ENCODE peak calls at places on chromosomes 4 and X, in six cellular contexts. One of them, this sample, is unnamed.

GRCh38 chrX:140503230-140503585 is 1.7 kb downstream of the SOX3 start:
- DNase-seq in KBM-7: peak
- DNase-seq in activated CD4-positive, CD25-positive, alpha-beta regulatory T cell: no peak
- DNase-seq in activated CD4-positive, alpha-beta T cell treated with anti-CD3 and anti-CD28 coated beads for 4 hours: no peak
- DNase-seq in lower lobe of right lung: no peak
- DNase-seq in activated CD8-positive, alpha-beta T cell treated with anti-CD3 and anti-CD28 coated beads, Interleukin-2, amount 10 ng/mL, durations not matched to agents 7 days and 5 days: no peak
- DNase-seq in this sample: no peak

GRCh38 chr4:122152699-122153328 is 683 bp downstream of the BLTP1 start:
- DNase-seq in lower lobe of right lung: peak
- DNase-seq in KBM-7: peak
- DNase-seq in activated CD8-positive, alpha-beta T cell treated with anti-CD3 and anti-CD28 coated beads, Interleukin-2, amount 10 ng/mL, durations not matched to agents 7 days and 5 days: peak
- DNase-seq in activated CD4-positive, CD25-positive, alpha-beta regulatory T cell: no peak
- DNase-seq in activated CD4-positive, alpha-beta T cell treated with anti-CD3 and anti-CD28 coated beads for 4 hours: peak
- DNase-seq in this sample: peak

GRCh38 chr4:137901114-137901513 is 341.0 kb downstream of the SLC7A11 start:
- DNase-seq in KBM-7: no peak
- DNase-seq in activated CD4-positive, CD25-positive, alpha-beta regulatory T cell: no peak
- DNase-seq in activated CD4-positive, alpha-beta T cell treated with anti-CD3 and anti-CD28 coated beads for 4 hours: no peak
- DNase-seq in activated CD8-positive, alpha-beta T cell treated with anti-CD3 and anti-CD28 coated beads, Interleukin-2, amount 10 ng/mL, durations not matched to agents 7 days and 5 days: no peak
- DNase-seq in lower lobe of right lung: no peak
- DNase-seq in this sample: no peak

GRCh38 chrX:21658746-21659145 is 616 bp upstream of the KLHL34 start:
- DNase-seq in activated CD4-positive, alpha-beta T cell treated with anti-CD3 and anti-CD28 coated beads for 4 hours: no peak
- DNase-seq in activated CD8-positive, alpha-beta T cell treated with anti-CD3 and anti-CD28 coated beads, Interleukin-2, amount 10 ng/mL, durations not matched to agents 7 days and 5 days: no peak
- DNase-seq in KBM-7: no peak
- DNase-seq in activated CD4-positive, CD25-positive, alpha-beta regulatory T cell: no peak
- DNase-seq in lower lobe of right lung: no peak
- DNase-seq in this sample: no peak

GRCh38 chr4:142098900-142099299 is 462.5 kb downstream of the IL15 start:
- DNase-seq in activated CD8-positive, alpha-beta T cell treated with anti-CD3 and anti-CD28 coated beads, Interleukin-2, amount 10 ng/mL, durations not matched to agents 7 days and 5 days: no peak
- DNase-seq in activated CD4-positive, CD25-positive, alpha-beta regulatory T cell: no peak
- DNase-seq in lower lobe of right lung: no peak
- DNase-seq in activated CD4-positive, alpha-beta T cell treated with anti-CD3 and anti-CD28 coated beads for 4 hours: no peak
- DNase-seq in KBM-7: no peak
- DNase-seq in this sample: no peak

GRCh38 chrX:17397074-17397473 is 22.1 kb downstream of the NHS start:
- DNase-seq in lower lobe of right lung: no peak
- DNase-seq in KBM-7: no peak
- DNase-seq in activated CD4-positive, CD25-positive, alpha-beta regulatory T cell: no peak
- DNase-seq in activated CD8-positive, alpha-beta T cell treated with anti-CD3 and anti-CD28 coated beads, Interleukin-2, amount 10 ng/mL, durations not matched to agents 7 days and 5 days: no peak
- DNase-seq in activated CD4-positive, alpha-beta T cell treated with anti-CD3 and anti-CD28 coated beads for 4 hours: no peak
- DNase-seq in this sample: no peak

GRCh38 chr4:8647094-8647570 is 54.6 kb downstream of the CPZ start:
- DNase-seq in activated CD8-positive, alpha-beta T cell treated with anti-CD3 and anti-CD28 coated beads, Interleukin-2, amount 10 ng/mL, durations not matched to agents 7 days and 5 days: peak
- DNase-seq in KBM-7: no peak
- DNase-seq in activated CD4-positive, alpha-beta T cell treated with anti-CD3 and anti-CD28 coated beads for 4 hours: no peak
- DNase-seq in lower lobe of right lung: no peak
- DNase-seq in activated CD4-positive, CD25-positive, alpha-beta regulatory T cell: no peak
- DNase-seq in this sample: no peak

GRCh38 chr4:128958194-128958593 is 135.1 kb downstream of the SCLT1 start:
- DNase-seq in lower lobe of right lung: no peak
- DNase-seq in activated CD4-positive, CD25-positive, alpha-beta regulatory T cell: no peak
- DNase-seq in KBM-7: peak
- DNase-seq in activated CD4-positive, alpha-beta T cell treated with anti-CD3 and anti-CD28 coated beads for 4 hours: no peak
- DNase-seq in activated CD8-positive, alpha-beta T cell treated with anti-CD3 and anti-CD28 coated beads, Interleukin-2, amount 10 ng/mL, durations not matched to agents 7 days and 5 days: no peak
- DNase-seq in this sample: no peak

This sample was measured in NK-92 treated with Interleukin-12 subunit alpha and Interleukin-12 subunit beta, amount 100 ng/mL, for 24 hours.